ENCODE peak calls at places on chromosomes 2 and 18, in ten cellular contexts. D, A, I, L, J, H, E, U, V and M are unnamed samples.
A peak's percentile ranks its signal among the peaks of the same experiment; 100 is the strongest.

GRCh38 chr2:25249785-25250184 is 81.4 kb upstream of the POMC start:
- DNase-seq in I (no peak), L (no peak), V (no peak), E (no peak), H (no peak), J (no peak), A (no peak), D (no peak), U (no peak), M (no peak)

GRCh38 chr2:26724004-26724750 is 31.7 kb downstream of the KCNK3 start:
- DNase-seq in H (peak; percentile 68), L (peak; percentile 78), I (no peak), U (peak; percentile 94), E (no peak), V (no peak), D (no peak), A (no peak), J (peak; percentile 92), M (peak; percentile 64)

GRCh38 chr2:196103626-196104025 is 35.0 kb upstream of the DNAH7 start:
- DNase-seq in H (no peak), E (no peak), U (no peak), V (no peak), L (no peak), A (no peak), J (no peak), I (no peak), D (no peak), M (no peak)

GRCh38 chr2:85668857-85669142 is 801 bp upstream of the SFTPB start:
- DNase-seq in I (no peak), H (no peak), V (no peak), D (no peak), U (no peak), L (no peak), J (no peak), E (no peak), A (no peak), M (no peak)

GRCh38 chr2:197786010-197786877 is 1.1 kb upstream of the BOLL start:
- DNase-seq in A (peak; percentile 91), D (peak; percentile 84), L (peak; percentile 37), U (no peak), E (no peak), J (no peak), V (peak; percentile 14), H (no peak), I (peak; percentile 22), M (no peak)

GRCh38 chr2:30443081-30443480 is 4.0 kb upstream of the LCLAT1 start:
- DNase-seq in E (no peak), D (no peak), U (no peak), J (no peak), V (no peak), A (no peak), H (no peak), L (no peak), I (no peak), M (no peak)

GRCh38 chr2:178250429-178250828 is 56.1 kb downstream of the OSBPL6 start:
- DNase-seq in D (no peak), U (no peak), V (no peak), J (no peak), E (no peak), H (no peak), A (no peak), I (no peak), L (no peak), M (no peak)

GRCh38 chr2:206971805-206972204 is 32.5 kb downstream of the CPO start:
- DNase-seq in U (peak; percentile 85), I (no peak), L (no peak), E (no peak), A (no peak), J (peak; percentile 56), V (no peak), D (no peak), H (no peak), M (no peak)

GRCh38 chr18:24234330-24234729 is 95.5 kb downstream of the CABYR start:
- DNase-seq in U (no peak), A (no peak), I (no peak), D (no peak), E (no peak), V (no peak), J (peak; percentile 87), L (no peak), H (no peak), M (no peak)

GRCh38 chr2:201396595-201396994 is 39.5 kb upstream of the FLACC1 start:
- DNase-seq in L (no peak), A (no peak), I (no peak), H (peak; percentile 53), D (no peak), U (no peak), J (no peak), V (no peak), E (no peak), M (no peak)

GRCh38 chr2:221704442-221704841 is 132.3 kb upstream of the EPHA4 start:
- DNase-seq in I (no peak), H (no peak), A (no peak), J (no peak), L (no peak), U (no peak), D (no peak), E (no peak), V (no peak), M (no peak)

GRCh38 chr18:74196220-74197119 is 48.1 kb downstream of the TIMM21 start:
- DNase-seq in L (peak; percentile 51), U (peak; percentile 46), H (peak; percentile 72), D (no peak), E (peak; percentile 57), V (peak; percentile 23), A (no peak), I (peak; percentile 17), J (peak; percentile 85), M (peak; percentile 52)

GRCh38 chr2:556494-556893 is 120.7 kb downstream of the TMEM18 start:
- DNase-seq in U (no peak), H (no peak), L (no peak), A (no peak), D (no peak), V (no peak), E (no peak), J (no peak), I (no peak), M (no peak)

GRCh38 chr2:39546409-39546808 is 109.3 kb upstream of the MAP4K3 start:
- DNase-seq in H (no peak), A (no peak), I (no peak), U (no peak), J (no peak), L (no peak), V (no peak), E (no peak), D (no peak), M (no peak)

GRCh38 chr2:239204143-239204875 is 196.5 kb downstream of the HDAC4 start:
- DNase-seq in E (no peak), U (no peak), H (no peak), L (no peak), I (no peak), D (no peak), A (peak; percentile 65), J (no peak), V (no peak), M (no peak)

GRCh38 chr2:239299218-239299939 is 101.4 kb downstream of the HDAC4 start:
- DNase-seq in L (peak; percentile 52), J (no peak), U (no peak), H (no peak), E (no peak), A (no peak), V (no peak), D (peak; percentile 72), I (no peak), M (no peak)

GRCh38 chr2:8544786-8545631 is 136.8 kb upstream of the ID2 start:
- DNase-seq in V (no peak), E (peak; percentile 65), U (no peak), H (peak; percentile 92), J (peak; percentile 86), L (no peak), A (peak; percentile 92), D (peak; percentile 93), I (peak; percentile 74), M (no peak)

GRCh38 chr2:2222931-2223330 is 108.1 kb downstream of the MYT1L start:
- DNase-seq in D (no peak), J (no peak), U (no peak), H (peak; percentile 70), I (no peak), A (no peak), L (no peak), V (no peak), E (no peak), M (no peak)

GRCh38 chr2:166651080-166651675 is 157.1 kb upstream of the SCN7A start:
- DNase-seq in J (peak; percentile 70), U (peak; percentile 1), V (no peak), E (no peak), L (no peak), I (no peak), D (no peak), H (peak; percentile 49), A (no peak), M (no peak)

GRCh38 chr2:219362524-219363164 is 25.1 kb downstream of the DNPEP start:
- DNase-seq in A (no peak), U (peak; percentile 98), D (no peak), L (no peak), E (peak; percentile 63), H (peak; percentile 96), J (peak; percentile 96), I (no peak), V (no peak), M (peak; percentile 75)

GRCh38 chr2:204452464-204453023 is 92.7 kb upstream of the PARD3B start:
- DNase-seq in V (peak; percentile 29), J (peak; percentile 90), L (no peak), D (no peak), I (no peak), E (peak; percentile 34), H (peak; percentile 99), U (peak; percentile 95), A (no peak), M (peak; percentile 92)

GRCh38 chr2:85826990-85827878 is 61.6 kb downstream of the ST3GAL5 start:
- DNase-seq in D (peak; percentile 93), H (peak; percentile 62), E (peak; percentile 75), J (peak; percentile 71), V (peak; percentile 79), A (peak; percentile 91), I (peak; percentile 68), L (peak; percentile 79), U (peak; percentile 30), M (peak; percentile 34)

GRCh38 chr18:35861367-35862114 is 110.9 kb upstream of the RMP24 start:
- DNase-seq in L (no peak), J (peak; percentile 13), D (no peak), U (no peak), H (peak; percentile 6), V (no peak), I (no peak), A (no peak), E (no peak), M (peak; percentile 42)

GRCh38 chr2:4246364-4247131 is 543.2 kb downstream of the DCDC2C start:
- DNase-seq in I (no peak), E (no peak), U (no peak), A (no peak), L (no peak), H (no peak), J (no peak), D (no peak), V (no peak), M (no peak)

GRCh38 chr2:189581354-189582139 is 961 bp upstream of the SLC40A1 start:
- DNase-seq in A (peak; percentile 64), J (peak; percentile 18), U (no peak), L (peak; percentile 41), H (no peak), E (peak; percentile 40), D (peak; percentile 56), I (no peak), V (no peak), M (no peak)

GRCh38 chr2:8676915-8677645 is 4.8 kb upstream of the ID2 start:
- DNase-seq in A (peak; percentile 80), U (no peak), I (no peak), J (no peak), E (no peak), D (no peak), V (no peak), L (no peak), H (no peak), M (no peak)

GRCh38 chr2:168312036-168312822 is 64.8 kb upstream of the STK39 start:
- DNase-seq in V (no peak), J (no peak), I (no peak), A (no peak), U (no peak), L (no peak), D (no peak), E (no peak), H (no peak), M (no peak)

GRCh38 chr2:150528861-150529801 is 41.7 kb upstream of the RND3 start:
- DNase-seq in U (peak; percentile 93), L (no peak), V (no peak), E (no peak), D (no peak), I (no peak), H (peak; percentile 60), A (no peak), J (peak; percentile 74), M (peak; percentile 95)